ENCODE peak calls at places on chromosomes 4 and X, in six cellular contexts. R is K562, D is GM12878, U is H1, Y is SK-N-SH, E is HCT116. F is an unnamed sample.

GRCh38 chr4:109406337-109406931 is 27.2 kb upstream of the SEC24B start:
- DNase-seq in R (peak; percentile 67), Y (peak; percentile 29), D (no peak), U (no peak), E (peak; percentile 59), F (peak; percentile 66)

GRCh38 chr4:172169871-172170270 is 356.7 kb downstream of the GALNTL6 start:
- DNase-seq in E (no peak), Y (no peak), R (no peak), D (no peak), U (no peak), F (no peak)

GRCh38 chrX:49192722-49193328 is 6.7 kb upstream of the PRICKLE3 start:
- DNase-seq in R (peak; percentile 69), U (no peak), E (no peak), Y (no peak), D (no peak), F (peak; percentile 55)

GRCh38 chr4:155878611-155879010 is 12.5 kb upstream of the ASIC5 start:
- DNase-seq in U (no peak), D (no peak), E (no peak), R (no peak), Y (no peak), F (no peak)

GRCh38 chr4:25919676-25920075 is 5.7 kb downstream of the SMIM20 start:
- DNase-seq in R (peak; percentile 64), Y (no peak), U (no peak), D (no peak), E (no peak), F (no peak)

GRCh38 chr4:71870456-71870855 is 86.6 kb upstream of the GC start:
- DNase-seq in R (no peak), D (no peak), U (no peak), Y (no peak), E (no peak), F (no peak)

GRCh38 chr4:134952775-134953174 is 751.2 kb upstream of the PABPC4L start:
- DNase-seq in U (no peak), R (no peak), Y (no peak), E (no peak), D (no peak), F (no peak)

GRCh38 chr4:55854132-55854531 is 684 bp downstream of the EXOC1 start:
- DNase-seq in Y (peak; percentile 14), E (no peak), R (peak; percentile 18), D (no peak), U (no peak), F (no peak)

GRCh38 chr4:98468744-98469143 is 189.7 kb downstream of the TSPAN5 start:
- DNase-seq in Y (no peak), R (peak; percentile 12), D (no peak), E (no peak), U (no peak), F (no peak)

GRCh38 chr4:42541647-42542046 is 115.3 kb downstream of the ATP8A1 start:
- DNase-seq in D (no peak), Y (no peak), R (no peak), U (no peak), E (no peak), F (no peak)

GRCh38 chr4:78185117-78185516 is 128.0 kb downstream of the FRAS1 start:
- DNase-seq in E (no peak), Y (no peak), D (no peak), U (no peak), R (no peak), F (no peak)

GRCh38 chrX:71618303-71618721 is at the start of gene CXCR3:
- DNase-seq in U (no peak), Y (no peak), E (no peak), R (no peak), D (peak; percentile 83), F (no peak)

GRCh38 chr4:40722576-40723161 is 27.1 kb upstream of the NSUN7 start:
- DNase-seq in Y (no peak), E (no peak), D (peak; percentile 66), R (peak; percentile 8), U (no peak), F (no peak)

GRCh38 chrX:14922437-14922836 is 49.2 kb downstream of the MOSPD2 start:
- DNase-seq in Y (no peak), D (no peak), R (no peak), U (no peak), E (no peak), F (no peak)

GRCh38 chr4:40401096-40401495 is 66.0 kb downstream of the CHRNA9 start:
- DNase-seq in R (no peak), Y (no peak), U (no peak), D (no peak), E (no peak), F (no peak)

DNA sequence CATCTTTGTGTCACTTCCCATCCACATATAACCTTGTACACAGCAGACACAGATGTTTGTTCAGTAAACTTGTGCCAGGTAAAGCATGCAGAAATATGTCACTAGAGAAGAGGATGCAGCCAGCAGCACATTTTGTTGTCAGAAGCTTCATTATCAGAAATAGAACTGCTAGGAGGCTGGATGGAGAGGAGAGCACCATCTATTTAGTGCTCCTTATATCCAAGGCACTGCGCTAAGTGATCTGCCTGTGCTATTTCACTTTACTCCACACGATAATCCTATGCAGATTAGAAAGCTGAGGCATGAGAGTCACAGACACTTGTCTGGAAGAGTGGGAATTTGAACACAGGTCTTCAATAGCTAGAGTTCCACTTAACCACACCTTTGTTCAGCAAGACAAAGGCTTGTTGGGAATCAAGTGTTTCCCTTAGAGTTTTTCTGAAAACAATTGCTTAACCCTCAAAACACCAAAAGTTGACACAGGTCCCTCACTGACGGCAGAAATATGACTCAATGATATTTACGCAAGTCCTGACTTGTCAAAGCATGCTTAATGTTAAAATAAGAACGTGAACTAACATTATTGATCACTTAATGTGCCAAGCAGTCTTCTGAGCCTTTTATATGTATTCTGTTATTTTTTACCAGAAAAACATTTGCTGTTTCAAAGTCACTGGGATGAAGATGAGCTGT is 1.2 kb upstream of the QDPR start:
- DNase-seq in D (no peak), U (no peak), R (no peak), Y (no peak), E (no peak), F (no peak)
- TF ChIP-seq JUND in D (no peak), U (no peak), R (no peak), Y (no peak), E (no peak), F (no peak)

GRCh38 chr4:14896656-14897175 is 105.6 kb upstream of the CPEB2 start:
- DNase-seq in E (no peak), R (no peak), D (no peak), Y (no peak), U (no peak), F (peak; percentile 54)

GRCh38 chr4:14898989-14899388 is 103.3 kb upstream of the CPEB2 start:
- DNase-seq in U (no peak), R (no peak), Y (no peak), D (no peak), E (no peak), F (no peak)

GRCh38 chr4:14893713-14894112 is 108.6 kb upstream of the CPEB2 start:
- DNase-seq in Y (no peak), R (no peak), E (no peak), U (no peak), D (no peak), F (no peak)

GRCh38 chr4:14894392-14895292 is 107.6 kb upstream of the CPEB2 start:
- DNase-seq in D (no peak), U (no peak), Y (no peak), R (no peak), E (no peak), F (no peak)

DNA sequence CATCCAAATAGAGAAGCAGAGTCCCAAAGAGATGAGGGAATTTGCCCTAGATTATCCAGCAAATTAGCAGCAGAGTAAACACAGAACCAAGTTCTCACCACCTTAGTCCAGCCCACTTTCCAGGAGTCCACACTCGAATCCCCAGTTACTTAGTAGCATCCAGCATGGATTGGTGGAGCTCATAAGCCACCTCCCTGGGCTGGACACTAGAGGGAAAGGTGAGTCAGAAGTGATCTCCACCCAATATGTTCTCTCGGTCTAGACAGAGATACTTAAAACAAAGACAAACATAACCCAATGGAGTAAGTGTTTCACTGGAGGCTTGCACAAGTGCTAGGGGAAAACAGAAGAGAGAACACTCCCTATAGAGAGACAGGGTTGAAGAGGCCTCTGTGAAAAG is 105.1 kb upstream of the CPEB2 start:
- DNase-seq in Y (no peak), U (no peak), E (no peak), D (no peak), R (no peak), F (peak; percentile 31)
- TF ChIP-seq JUND in Y (no peak), U (no peak), E (no peak), D (no peak), R (no peak), F (no peak)

GRCh38 chr4:177789610-177790009 is 347.4 kb upstream of the AGA start:
- DNase-seq in R (no peak), D (no peak), U (no peak), Y (no peak), E (no peak), F (no peak)

DNA sequence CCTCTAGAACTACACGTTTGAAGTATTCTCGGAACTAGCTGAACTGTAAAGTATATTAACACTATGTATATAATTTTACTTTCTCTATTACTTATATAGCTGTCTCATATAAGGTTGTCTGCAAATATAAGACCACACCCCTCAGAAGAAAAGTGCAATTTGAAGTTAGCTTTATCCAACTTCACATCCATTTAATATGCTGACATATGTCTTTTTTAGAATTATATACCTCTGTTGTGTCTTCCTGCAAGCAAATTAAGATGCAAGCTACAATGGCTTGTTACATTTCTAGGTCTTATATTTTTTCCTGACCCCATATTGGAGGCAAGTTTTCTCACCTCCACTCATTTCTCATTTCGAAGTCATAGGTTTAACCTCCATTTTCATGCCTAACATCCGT is 349.0 kb upstream of the AGA start:
- DNase-seq in D (no peak), R (no peak), U (no peak), Y (no peak), E (no peak), F (no peak)
- TF ChIP-seq JUND in D (no peak), R (no peak), U (no peak), Y (no peak), E (no peak), F (no peak)

DNA sequence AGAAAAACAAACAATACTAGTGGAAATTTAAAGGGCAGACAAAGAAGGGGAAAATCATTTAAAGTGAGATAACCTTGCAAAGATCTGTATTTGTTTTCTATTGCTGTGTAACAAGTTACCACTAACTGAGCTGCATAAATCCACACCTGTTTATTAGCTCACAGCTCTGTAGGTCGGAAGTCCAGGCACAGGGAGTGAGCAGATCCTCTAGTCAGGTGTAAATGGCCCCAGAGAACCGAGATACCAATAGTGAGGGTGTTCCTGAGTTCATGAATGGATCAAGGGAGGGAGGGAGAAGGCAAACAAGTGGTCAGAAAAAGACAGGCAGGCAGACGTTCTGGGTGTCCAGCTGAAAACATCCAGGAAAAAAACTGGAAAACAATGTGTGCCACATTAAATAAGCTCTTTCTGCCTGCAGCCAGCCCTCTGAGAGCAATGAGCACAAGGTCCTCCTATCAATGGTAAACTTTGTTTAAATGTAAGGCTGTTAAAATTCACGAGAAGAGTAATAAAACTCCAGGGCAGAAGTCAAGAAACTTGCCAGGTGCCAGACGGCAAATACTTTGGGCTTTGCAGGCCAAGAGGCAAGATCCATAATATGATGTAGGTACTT is 25.0 kb downstream of the ADGRA3 start:
- DNase-seq in U (no peak), R (no peak), D (no peak), Y (no peak), E (no peak), F (no peak)
- TF ChIP-seq JUND in U (no peak), R (no peak), D (no peak), Y (no peak), E (no peak), F (no peak)

DNA sequence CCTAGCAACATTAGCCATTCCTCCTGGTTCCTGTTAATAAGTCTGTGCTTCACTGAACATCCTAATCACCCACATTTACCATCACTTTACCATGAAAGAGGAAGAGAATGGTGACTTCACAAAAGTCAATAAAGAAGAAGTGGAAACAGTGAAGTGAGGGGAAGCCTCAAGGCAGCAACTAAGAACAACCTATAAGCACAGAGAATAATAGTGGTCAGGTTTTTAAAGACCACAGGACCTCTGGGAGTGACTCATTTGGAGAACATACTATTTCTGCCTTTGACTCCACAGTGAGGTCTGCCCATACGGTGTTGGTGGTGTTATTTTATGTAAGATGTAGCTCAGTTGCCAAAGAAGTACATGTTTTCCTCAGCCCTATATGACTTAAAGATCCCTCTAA is 86.0 kb upstream of the TET2 start:
- DNase-seq in R (no peak), U (no peak), E (no peak), Y (no peak), D (peak; percentile 98), F (no peak)
- TF ChIP-seq JUND in R (no peak), U (no peak), E (no peak), Y (no peak), D (peak; percentile 94), F (no peak)

F was measured in T47D.